ENCODE peak calls at places on chromosome 14, in six cellular contexts. N is cardiac fibroblast; W is stimulated activated CD4-positive, alpha-beta T cell treated with anti-CD3 and anti-CD28 coated beads, TNF-alpha, amount 100 ng/mL, for 24 hours; V is activated CD4-positive, alpha-beta T cell treated with anti-CD3 and anti-CD28 coated beads, Interleukin-2, amount 50 U/mL, for 1 hour; I is AG10803; M is activated gamma-delta T cell treated with anti-CD3 and anti-CD28 coated beads, Interleukin-2, amount 50 U/mL, for 16 hours. H is an unnamed sample.

GRCh38 chr14:53412819-53413664 is 259.9 kb upstream of the DDHD1 start:
- DNase-seq in N (peak), I (no peak), M (no peak), W (no peak), V (no peak), H (no peak)

GRCh38 chr14:38044710-38045109 is 163.0 kb upstream of the SSTR1 start:
- DNase-seq in W (no peak), N (no peak), V (no peak), I (no peak), M (no peak), H (no peak)

GRCh38 chr14:77491056-77491455 is 7.6 kb downstream of the ISM2 start:
- DNase-seq in M (no peak), V (no peak), I (no peak), W (no peak), N (no peak), H (no peak)

GRCh38 chr14:60922050-60922449 is 58.8 kb downstream of the TRMT5 start:
- DNase-seq in V (no peak), W (no peak), N (no peak), M (no peak), I (no peak), H (no peak)

GRCh38 chr14:102777711-102778615 is 714 bp downstream of the TRAF3 start:
- DNase-seq in V (peak), I (peak), M (no peak), W (no peak), N (peak), H (peak)

GRCh38 chr14:92578511-92578910 is 64.9 kb downstream of the RIN3 start:
- DNase-seq in N (peak), M (no peak), V (no peak), W (no peak), I (peak), H (no peak)

GRCh38 chr14:92964124-92965109 is 41.5 kb downstream of the CHGA start:
- DNase-seq in V (no peak), W (no peak), M (no peak), N (no peak), I (no peak), H (no peak)

GRCh38 chr14:78291958-78292357 is 121.8 kb downstream of the NRXN3 start:
- DNase-seq in V (no peak), I (no peak), M (no peak), W (no peak), N (no peak), H (no peak)

GRCh38 chr14:64569108-64570045 is 19.6 kb downstream of the PPP1R36 start:
- DNase-seq in W (no peak), V (no peak), I (peak), N (peak), M (no peak), H (no peak)

GRCh38 chr14:64636208-64636979 is 67.8 kb upstream of the PLEKHG3 start:
- DNase-seq in W (peak), V (peak), N (peak), M (peak), I (peak), H (peak)

GRCh38 chr14:60590907-60591510 is 58.3 kb downstream of the SIX1 start:
- DNase-seq in W (no peak), N (no peak), M (no peak), V (no peak), I (peak), H (no peak)

GRCh38 chr14:99822166-99822527 is 28.9 kb downstream of the EML1 start:
- DNase-seq in N (no peak), I (peak), W (no peak), M (no peak), V (no peak), H (no peak)

GRCh38 chr14:68284834-68285233 is 465.3 kb downstream of the RAD51B start:
- DNase-seq in I (no peak), W (no peak), N (no peak), V (no peak), M (no peak), H (no peak)

GRCh38 chr14:68791078-68791983 is 1.5 kb downstream of the ZFP36L1 start:
- DNase-seq in M (no peak), N (peak), W (no peak), I (peak), V (no peak), H (no peak)

GRCh38 chr14:89845346-89845745 is 109.2 kb downstream of the EFCAB11 start:
- DNase-seq in V (no peak), W (no peak), N (peak), I (peak), M (no peak), H (no peak)

GRCh38 chr14:100129161-100129589 is 30.3 kb downstream of the DEGS2 start:
- DNase-seq in V (no peak), M (no peak), W (no peak), N (peak), I (peak), H (no peak)

GRCh38 chr14:93970589-93970966 is 5.8 kb downstream of the ASB2 start:
- DNase-seq in M (peak), V (peak), I (no peak), W (peak), N (no peak), H (peak)

GRCh38 chr14:75972729-75973480 is 8.9 kb downstream of the TGFB3 start:
- DNase-seq in V (no peak), W (no peak), N (no peak), M (no peak), I (no peak), H (no peak)

GRCh38 chr14:51242545-51243490 is 2.8 kb downstream of the TMX1 start:
- DNase-seq in N (no peak), V (no peak), W (no peak), I (no peak), M (no peak), H (no peak)

GRCh38 chr14:72416892-72417291 is 477.0 kb downstream of the DPF3 start:
- DNase-seq in W (no peak), N (no peak), I (no peak), M (no peak), V (no peak), H (no peak)

GRCh38 chr14:74763803-74764531 is 851 bp downstream of the YLPM1 start:
- DNase-seq in M (no peak), W (peak), N (peak), I (peak), V (peak), H (peak)

GRCh38 chr14:23109769-23110168 is 5.0 kb upstream of the CIROP start:
- DNase-seq in W (no peak), V (no peak), N (no peak), I (no peak), M (no peak), H (no peak)

GRCh38 chr14:60805881-60806569 is 71.5 kb downstream of the MNAT1 start:
- DNase-seq in M (no peak), N (peak), V (no peak), I (peak), W (no peak), H (no peak)

H was measured in naive thymus-derived CD4-positive, alpha-beta T cell.